ENCODE peak calls at places on chromosomes 4 and X, in five cellular contexts. K is adrenal gland, Z is tibial nerve, S is endothelial cell of umbilical vein, M is lower lobe of right lung. V is an unnamed sample. For H3K27me3, the result is how much of the 10 kb centered on the place peaks cover.

GRCh38 chr4:38101563-38101962 is 141.4 kb downstream of the PTTG2 start:
- DNase-seq in K (no peak), Z (no peak), S (no peak), M (no peak), V (no peak)

GRCh38 chr4:3520276-3520675 is 11.9 kb downstream of the LRPAP1 start:
- DNase-seq in K (no peak), Z (no peak), S (no peak), M (peak), V (no peak)

GRCh38 chr4:179097741-179098140 is 1655.5 kb upstream of the AGA start:
- DNase-seq in K (no peak), Z (no peak), S (no peak), M (no peak), V (no peak)

GRCh38 chrX:148930330-148930729 is 429.9 kb downstream of the AFF2 start:
- DNase-seq in K (no peak), Z (no peak), S (no peak), M (no peak), V (no peak)

GRCh38 chrX:135086197-135086854 is 34.0 kb downstream of the ETDB start:
- DNase-seq in K (peak), Z (peak), S (peak), M (no peak), V (peak)

GRCh38 chrX:48030237-48030636 is 23.4 kb downstream of the SPACA5 start:
- DNase-seq in K (no peak), Z (no peak), S (no peak), M (no peak), V (no peak)

GRCh38 chr4:182937268-182938208 is 20.4 kb upstream of the DCTD start:
- DNase-seq in K (no peak), Z (no peak), S (no peak), M (no peak), V (no peak)

GRCh38 chr4:150145950-150146340 is 67.7 kb downstream of the DCLK2 start:
- DNase-seq in K (no peak), Z (no peak), S (no peak), M (no peak), V (no peak)

GRCh38 chr4:152633118-152633517 is 46.7 kb downstream of the TMEM154 start:
- DNase-seq in K (no peak), Z (no peak), S (no peak), M (no peak), V (no peak)

GRCh38 chr4:22471999-22472434 is 43.8 kb downstream of the ADGRA3 start:
- DNase-seq in K (no peak), Z (no peak), S (no peak), M (no peak), V (no peak)

GRCh38 chrX:54745676-54746075 is 52.4 kb downstream of the ITIH6 start:
- DNase-seq in K (no peak), Z (no peak), S (no peak), M (no peak), V (no peak)

GRCh38 chr4:99947608-99948007 is 1.2 kb upstream of the DNAJB14 start:
- DNase-seq in K (no peak), Z (no peak), S (no peak), M (no peak), V (no peak)

GRCh38 chr4:16779028-16779675 is 119.3 kb downstream of the LDB2 start:
- DNase-seq in K (no peak), Z (no peak), S (no peak), M (no peak), V (no peak)

GRCh38 chr4:38482696-38483095 is 181.3 kb upstream of the KLF3 start:
- DNase-seq in K (no peak), Z (no peak), S (no peak), M (no peak), V (no peak)

GRCh38 chrX:40012800-40013682 is 84.7 kb downstream of the BCOR start:
- DNase-seq in K (peak), Z (peak), S (peak), M (peak), V (peak)

GRCh38 chr4:185887125-185887524 is 75.1 kb upstream of the SORBS2 start:
- DNase-seq in K (no peak), Z (no peak), S (no peak), M (no peak), V (no peak)

GRCh38 chr4:107711831-107712230 is 8.2 kb downstream of the PAPSS1 start:
- DNase-seq in K (no peak), Z (no peak), S (no peak), M (no peak), V (no peak)

GRCh38 chrX:48677456-48678030 is 6.1 kb upstream of the WAS start:
- DNase-seq in K (no peak), Z (no peak), S (no peak), M (no peak), V (no peak)

GRCh38 chr4:126202226-126202625 is 887.5 kb downstream of the FAT4 start:
- DNase-seq in K (no peak), Z (no peak), S (no peak), M (no peak), V (no peak)

GRCh38 chr4:15436515-15436914 is 8.7 kb downstream of the C1QTNF7 start:
- DNase-seq in K (no peak), Z (peak), S (peak), M (no peak), V (no peak)

GRCh38 chr4:71186566-71187398 is 152.0 kb upstream of the SLC4A4 start:
- DNase-seq in K (no peak), Z (no peak), S (peak), M (peak), V (peak)

GRCh38 chr4:120331486-120332281 is 265.0 kb upstream of the MAD2L1 start:
- DNase-seq in K (no peak), Z (no peak), S (no peak), M (no peak), V (no peak)

GRCh38 chr4:10731690-10732089 is 47.1 kb upstream of the CLNK start:
- DNase-seq in K (no peak), Z (no peak), S (no peak), M (no peak), V (no peak)

GRCh38 chrX:47568656-47569295 is 7.8 kb downstream of the ARAF start:
- DNase-seq in K (no peak), Z (no peak), S (no peak), M (no peak), V (no peak)

GRCh38 chr4:57491388-57491787 is 381.2 kb upstream of the IGFBP7 start:
- DNase-seq in K (no peak), Z (no peak), S (no peak), M (no peak), V (no peak)

GRCh38 chr4:39442910-39443480 is 15.7 kb downstream of the RPL9 start:
- DNase-seq in K (no peak), Z (no peak), S (no peak), M (no peak), V (no peak)

GRCh38 chr4:5752803-5753184 is 41.8 kb downstream of the EVC start:
- DNase-seq in K (no peak), Z (no peak), S (no peak), M (no peak), V (no peak)

GRCh38 chr4:95539056-95539455 is 9.7 kb downstream of the UNC5C start:
- DNase-seq in K (no peak), Z (no peak), S (no peak), M (no peak), V (no peak)

GRCh38 chrX:40543661-40544328 is 37.0 kb upstream of the ATP6AP2 start:
- DNase-seq in K (no peak), Z (peak), S (peak), M (no peak), V (no peak)

GRCh38 chr4:152038238-152038637 is 277.4 kb upstream of the GATB start:
- DNase-seq in K (peak), Z (no peak), S (no peak), M (no peak), V (peak)

GRCh38 chr4:132646186-132646585 is 502.9 kb upstream of the PCDH10 start:
- DNase-seq in K (no peak), Z (no peak), S (no peak), M (no peak), V (no peak)

GRCh38 chr4:152936446-152937279 is 540 bp downstream of the FHDC1 start:
- DNase-seq in K (no peak), Z (no peak), S (peak), M (peak), V (no peak)

GRCh38 chrX:13652256-13653021 is 502 bp upstream of the TCEANC start:
- DNase-seq in K (no peak), Z (no peak), S (peak), M (no peak), V (no peak)

GRCh38 chrX:153900806-153901752 is 3.4 kb upstream of the AVPR2 start:
- DNase-seq in K (peak), Z (peak), S (peak), M (peak), V (peak)

GRCh38 chr4:103754844-103755243 is 35.1 kb upstream of the TACR3 start:
- DNase-seq in K (peak), Z (no peak), S (peak), M (no peak), V (no peak)

GRCh38 chr4:73034896-73035295 is 34.6 kb downstream of the COX18 start:
- DNase-seq in K (no peak), Z (no peak), S (no peak), M (no peak), V (no peak)

GRCh38 chr4:121934635-121935034 is 17.2 kb downstream of the TRPC3 start:
- DNase-seq in K (no peak), Z (no peak), S (no peak), M (no peak), V (no peak)
- H3K27ac ChIP-seq in K (no peak), Z (no peak), S (no peak), M (no peak), V (no peak)

DNA sequence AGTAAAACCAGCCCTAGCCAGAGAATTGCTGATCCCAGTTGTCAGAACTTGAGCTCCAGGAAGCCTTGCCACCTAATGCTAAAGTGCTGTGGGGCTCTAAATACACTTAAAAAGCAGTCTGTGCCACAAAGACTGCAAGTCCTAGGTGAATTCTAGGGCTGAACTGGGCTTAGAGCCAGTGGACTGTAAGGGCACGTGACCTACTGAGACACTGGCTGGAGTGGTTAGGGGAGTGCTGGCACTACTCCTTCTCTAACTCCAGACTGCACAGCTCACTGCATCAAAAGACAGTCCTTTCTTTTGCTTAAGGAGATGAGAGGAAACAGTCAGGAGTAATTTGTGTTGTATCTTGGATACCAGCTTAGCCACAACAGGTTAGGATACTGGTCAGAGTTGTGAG is 1240.2 kb downstream of the FAM133A start:
- DNase-seq in K (no peak), Z (no peak), S (no peak), M (no peak), V (no peak)
- H3K27me3 ChIP-seq in K (under half), Z (under half), S (under half), M (under half), V (under half)

DNA sequence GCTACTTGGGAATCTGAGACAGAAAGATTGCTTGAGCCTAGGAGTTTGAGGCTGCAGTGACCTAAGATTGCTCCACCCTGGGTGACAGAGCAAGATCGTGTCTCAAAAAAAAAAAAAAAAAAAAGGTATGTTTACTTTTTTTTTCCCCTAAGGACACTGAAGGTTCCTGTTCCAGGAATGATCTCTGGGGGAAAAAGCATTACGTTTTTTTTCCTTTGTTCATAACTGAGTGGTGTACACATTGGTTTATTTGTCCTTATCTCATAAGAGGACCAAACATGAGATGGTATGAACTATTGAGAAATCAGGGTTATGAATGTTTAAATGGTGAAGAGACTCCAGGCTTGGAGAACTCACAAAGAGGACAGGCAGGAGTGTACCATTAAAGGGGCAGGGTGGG is 120.4 kb upstream of the IL1RAPL2 start:
- DNase-seq in K (no peak), Z (no peak), S (no peak), M (no peak), V (no peak)
- H3K27ac ChIP-seq in K (no peak), Z (no peak), S (no peak), M (no peak), V (no peak)

GRCh38 chr4:140567722-140568121 is 1.0 kb downstream of the UCP1 start:
- DNase-seq in K (no peak), Z (no peak), S (peak), M (no peak), V (no peak)
- H3K27me3 ChIP-seq in K (under half), Z (half or more), S (half or more), M (under half), V (under half)

GRCh38 chrX:64389489-64389888 is 5.8 kb downstream of the MTMR8 start:
- DNase-seq in K (no peak), Z (no peak), S (no peak), M (no peak), V (no peak)

GRCh38 chrX:64398088-64398487 is 2.8 kb upstream of the MTMR8 start:
- DNase-seq in K (no peak), Z (no peak), S (no peak), M (no peak), V (no peak)

GRCh38 chrX:64394059-64394873 is 986 bp downstream of the MTMR8 start:
- DNase-seq in K (no peak), Z (no peak), S (no peak), M (no peak), V (no peak)

GRCh38 chrX:64395568-64395929 is 297 bp upstream of the MTMR8 start:
- DNase-seq in K (no peak), Z (no peak), S (no peak), M (no peak), V (no peak)

GRCh38 chrX:64394874-64395567 is at the start of gene MTMR8:
- DNase-seq in K (peak), Z (peak), S (peak), M (peak), V (peak)
- H3K27ac ChIP-seq in K (no peak), Z (peak), S (no peak), M (no peak), V (peak)

DNA sequence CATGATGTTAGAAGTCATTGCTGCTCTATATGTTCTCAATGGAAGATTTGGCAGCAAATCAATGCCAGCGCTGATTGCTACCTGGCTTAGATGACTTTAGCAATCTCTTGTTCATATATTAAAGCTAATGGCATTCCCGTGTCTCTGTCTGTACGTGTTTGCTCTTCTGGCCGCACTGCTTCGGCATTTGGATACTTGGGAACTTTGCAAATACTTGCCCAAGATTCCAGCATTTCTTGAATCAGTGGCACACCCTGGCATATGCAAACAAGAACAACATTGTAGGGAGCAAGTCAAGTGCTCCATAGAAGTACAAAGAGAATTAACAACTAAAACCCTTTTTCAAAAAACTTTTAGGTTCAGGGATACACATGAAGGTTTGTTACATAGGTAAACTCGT is 128.9 kb upstream of the TMEM164 start:
- DNase-seq in K (no peak), Z (no peak), S (no peak), M (no peak), V (no peak)
- H3K27me3 ChIP-seq in K (under half), Z (under half), S (under half), M (under half), V (under half)

DNA sequence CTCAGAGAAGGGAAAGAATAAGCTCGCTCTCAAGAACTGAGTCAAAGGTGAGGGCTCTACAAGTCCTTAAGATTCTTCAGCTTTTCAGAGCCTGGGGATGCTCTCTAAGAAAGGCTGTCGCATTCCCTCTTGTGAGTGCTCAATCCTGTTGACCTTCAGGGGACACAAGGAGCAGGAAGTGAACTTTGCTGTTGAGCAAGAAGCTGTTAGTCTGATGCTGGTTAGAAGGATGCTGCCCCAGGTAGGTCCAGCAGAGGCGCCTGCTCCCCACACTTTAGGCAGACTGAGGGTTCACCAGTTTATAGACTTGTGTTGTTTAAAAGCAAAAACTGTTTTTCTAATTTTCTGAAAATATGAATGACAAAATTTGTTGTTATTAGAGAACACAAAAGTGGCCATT is 125.4 kb upstream of the SPOCK3 start:
- DNase-seq in K (no peak), Z (no peak), S (no peak), M (no peak), V (no peak)
- H3K27ac ChIP-seq in K (no peak), Z (no peak), S (no peak), M (no peak), V (no peak)

GRCh38 chr4:169416997-169417396 is 146.2 kb upstream of the SH3RF1 start:
- DNase-seq in K (no peak), Z (no peak), S (peak), M (no peak), V (no peak)

GRCh38 chr4:169418846-169419245 is 148.1 kb upstream of the SH3RF1 start:
- DNase-seq in K (no peak), Z (no peak), S (no peak), M (no peak), V (no peak)

GRCh38 chr4:169420291-169420690 is 149.5 kb upstream of the SH3RF1 start:
- DNase-seq in K (no peak), Z (no peak), S (no peak), M (no peak), V (no peak)

GRCh38 chr4:169416461-169416860 is 145.7 kb upstream of the SH3RF1 start:
- DNase-seq in K (no peak), Z (no peak), S (no peak), M (no peak), V (no peak)

GRCh38 chr4:169417629-169418282 is 147.0 kb upstream of the SH3RF1 start:
- DNase-seq in K (no peak), Z (no peak), S (peak), M (no peak), V (no peak)
- H3K27me3 ChIP-seq in K (under half), Z (under half), S (under half), M (under half), V (under half)

V was measured in heart right ventricle.